ENCODE peak calls at places on chromosomes 4 and X, in six cellular contexts. B is NT2/D1; X is heart left ventricle; R is HFF-Myc; O is aorta; T is CD4-positive, alpha-beta memory T cell. N is an unnamed sample.

GRCh38 chr4:49516796-49517195 is 530.7 kb downstream of the CWH43 start:
- DNase-seq in O (no peak), R (no peak), X (no peak), B (no peak), T (no peak), N (peak)

GRCh38 chr4:164937576-164938270 is 39.7 kb downstream of the TRIM61 start:
- DNase-seq in O (no peak), B (no peak), R (no peak), T (no peak), X (no peak), N (peak)

GRCh38 chrX:150693782-150694574 is 782 bp downstream of the MTMR1 start:
- DNase-seq in X (peak), O (peak), R (peak), T (peak), B (no peak), N (peak)

GRCh38 chrX:17475820-17476219 is 100.8 kb downstream of the NHS start:
- DNase-seq in X (no peak), R (no peak), T (no peak), O (peak), B (no peak), N (no peak)

GRCh38 chrX:12920990-12921389 is 14.6 kb downstream of the TLR8 start:
- DNase-seq in T (no peak), X (no peak), O (no peak), B (no peak), R (no peak), N (no peak)

GRCh38 chrX:131907488-131908314 is 115.4 kb upstream of the STK26 start:
- DNase-seq in X (no peak), T (no peak), O (no peak), B (no peak), R (no peak), N (peak)

GRCh38 chr4:70623301-70623700 is 5.2 kb upstream of the ENAM start:
- DNase-seq in B (no peak), R (no peak), T (peak), O (no peak), X (no peak), N (no peak)

GRCh38 chrX:130176354-130176776 is 4.6 kb downstream of the RAB33A start:
- DNase-seq in R (no peak), X (no peak), O (no peak), T (no peak), B (no peak), N (no peak)

GRCh38 chr4:67587156-67587555 is 28.6 kb downstream of the STAP1 start:
- DNase-seq in R (no peak), O (no peak), B (no peak), X (no peak), T (no peak), N (no peak)

GRCh38 chr4:94758700-94759399 is 1.1 kb downstream of the BMPR1B start:
- DNase-seq in R (no peak), T (no peak), B (no peak), O (no peak), X (no peak), N (peak)

GRCh38 chr4:26145212-26145611 is 175.6 kb upstream of the RBPJ start:
- DNase-seq in O (no peak), B (no peak), X (no peak), R (no peak), T (no peak), N (no peak)

GRCh38 chr4:43146198-43146597 is 253.7 kb downstream of the GRXCR1 start:
- DNase-seq in X (no peak), O (no peak), R (no peak), T (no peak), B (no peak), N (no peak)

GRCh38 chrX:51144828-51145442 is 187.7 kb upstream of the NUDT10 start:
- DNase-seq in R (no peak), T (peak), O (no peak), B (peak), X (no peak), N (peak)

GRCh38 chr4:102606261-102606660 is 105.1 kb downstream of the NFKB1 start:
- DNase-seq in X (no peak), R (no peak), B (no peak), T (no peak), O (no peak), N (no peak)

GRCh38 chr4:156298230-156298629 is 344.6 kb upstream of the CTSO start:
- DNase-seq in R (peak), X (peak), O (no peak), T (no peak), B (no peak), N (no peak)

GRCh38 chrX:153499876-153500275 is 5.1 kb downstream of the BGN start:
- DNase-seq in O (no peak), X (no peak), R (no peak), B (no peak), T (no peak), N (no peak)

GRCh38 chr4:129109965-129110824 is 14.2 kb downstream of the C4orf33 start:
- DNase-seq in R (no peak), B (no peak), O (no peak), X (no peak), T (no peak), N (no peak)

GRCh38 chr4:11487876-11488545 is 59.3 kb upstream of the HS3ST1 start:
- DNase-seq in B (no peak), T (no peak), X (no peak), O (no peak), R (no peak), N (no peak)

GRCh38 chrX:6718766-6719165 is 183.8 kb upstream of the VCX3A start:
- DNase-seq in O (no peak), B (no peak), T (no peak), X (no peak), R (no peak), N (no peak)

GRCh38 chr4:188015025-188015778 is 19.6 kb downstream of the ZFP42 start:
- DNase-seq in X (no peak), B (no peak), T (no peak), R (no peak), O (no peak), N (peak)

GRCh38 chrX:16712116-16712824 is at the start of gene CTPS2:
- DNase-seq in B (no peak), R (peak), X (peak), T (peak), O (peak), N (peak)

GRCh38 chr4:37891221-37892159 is 606 bp downstream of the TBC1D1 start:
- DNase-seq in R (no peak), X (peak), T (peak), B (no peak), O (peak), N (peak)

GRCh38 chr4:183602444-183603102 is 56.4 kb downstream of the RWDD4 start:
- DNase-seq in R (no peak), X (no peak), B (no peak), O (no peak), T (no peak), N (no peak)

GRCh38 chrX:8726031-8726652 is 5.8 kb downstream of the ANOS1 start:
- DNase-seq in R (no peak), T (no peak), O (no peak), X (no peak), B (no peak), N (no peak)

GRCh38 chr4:76105652-76106051 is 31.1 kb downstream of the ART3 start:
- DNase-seq in T (no peak), B (no peak), X (no peak), O (no peak), R (no peak), N (no peak)

GRCh38 chr4:64495948-64496347 is 86.7 kb upstream of the TECRL start:
- DNase-seq in B (no peak), R (no peak), O (no peak), T (no peak), X (no peak), N (no peak)

GRCh38 chr4:32661229-32661628 is 1941.1 kb downstream of the PCDH7 start:
- DNase-seq in X (no peak), O (no peak), T (no peak), R (no peak), B (no peak), N (no peak)

GRCh38 chrX:133254666-133255065 is 36.5 kb upstream of the TFDP3 start:
- DNase-seq in X (no peak), R (no peak), T (no peak), O (no peak), B (no peak), N (no peak)

GRCh38 chr4:175330236-175330635 is 412.1 kb downstream of the ADAM29 start:
- DNase-seq in X (no peak), T (no peak), R (no peak), O (no peak), B (no peak), N (no peak)

GRCh38 chrX:72268601-72269365 is 8.3 kb downstream of the RPS4X start:
- DNase-seq in R (no peak), X (no peak), O (no peak), B (no peak), T (no peak), N (no peak)

DNA sequence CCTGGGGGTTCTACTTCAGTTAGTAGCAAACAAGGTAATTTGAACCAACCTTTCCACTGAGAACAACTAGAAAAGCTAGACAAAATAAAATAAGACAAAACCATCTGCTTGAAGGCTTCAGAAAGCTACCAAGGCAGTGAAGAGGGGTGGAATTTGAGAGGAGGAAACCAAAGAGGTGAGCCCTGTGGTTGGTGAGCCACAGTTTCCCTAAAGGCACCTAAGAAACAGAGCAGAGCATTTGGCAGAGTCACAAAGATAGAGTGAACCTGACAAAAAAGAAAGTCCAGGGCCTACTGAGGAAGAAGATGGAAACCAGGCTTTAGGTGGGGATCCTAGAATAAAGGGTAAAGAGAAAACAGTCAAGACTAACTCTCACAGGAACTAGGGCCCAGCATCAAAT is 44.3 kb downstream of the CHST7 start:
- DNase-seq in O (no peak), B (no peak), T (no peak), X (no peak), R (no peak), N (no peak)
- H3K4me3 ChIP-seq in O (no peak), B (no peak), T (no peak), X (no peak), R (no peak), N (no peak)

GRCh38 chr4:792729-793108 is 33.2 kb downstream of the CPLX1 start:
- DNase-seq in R (peak), T (peak), B (no peak), O (no peak), X (no peak), N (no peak)

GRCh38 chr4:791866-792630 is 33.9 kb downstream of the CPLX1 start:
- DNase-seq in X (no peak), B (no peak), R (no peak), O (no peak), T (peak), N (peak)

GRCh38 chr4:789571-790465 is 36.1 kb downstream of the CPLX1 start:
- DNase-seq in B (no peak), X (no peak), O (peak), T (no peak), R (no peak), N (no peak)

GRCh38 chr4:790466-790820 is 35.5 kb downstream of the CPLX1 start:
- DNase-seq in R (no peak), O (peak), B (no peak), X (no peak), T (no peak), N (no peak)

DNA sequence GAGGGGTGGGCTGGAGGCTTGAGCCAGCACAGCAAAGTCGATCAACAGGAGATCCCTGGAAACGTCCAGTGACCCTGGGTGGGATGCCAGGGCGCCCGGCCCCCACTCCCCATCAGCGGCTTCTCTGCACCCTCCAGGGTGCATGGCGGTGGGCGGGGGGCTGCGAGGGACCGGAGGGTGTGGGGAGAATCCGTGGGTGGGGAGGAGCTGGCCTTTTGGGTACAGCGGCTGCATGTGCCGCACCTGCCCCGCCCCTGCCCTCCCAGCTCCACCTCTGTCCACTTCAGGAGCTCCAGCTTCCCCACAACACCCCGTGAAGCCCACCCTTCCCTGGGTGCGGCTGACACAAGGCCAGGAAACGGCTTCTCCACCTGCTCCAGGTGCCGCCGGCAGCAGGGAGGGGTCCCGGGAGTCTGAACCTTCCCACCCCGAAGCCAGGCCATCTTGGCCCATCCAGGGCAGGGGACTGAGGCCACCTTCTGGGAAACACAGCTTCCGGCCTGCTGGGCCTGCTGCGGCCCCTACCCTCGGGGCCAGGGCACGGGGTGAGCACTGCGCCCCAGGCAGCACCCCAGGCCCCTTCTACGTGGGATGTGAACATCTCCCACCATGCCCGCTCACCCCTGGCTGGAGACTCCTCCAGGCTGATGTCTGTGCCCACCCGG is 34.6 kb downstream of the CPLX1 start:
- DNase-seq in R (no peak), X (no peak), B (no peak), T (no peak), O (peak), N (peak)
- H3K4me3 ChIP-seq in R (no peak), X (no peak), B (no peak), T (no peak), O (no peak), N (no peak)

GRCh38 chr4:25092139-25092538 is 61.4 kb upstream of the LGI2 start:
- DNase-seq in B (peak), X (no peak), O (no peak), T (no peak), R (no peak), N (no peak)

GRCh38 chr4:25090516-25090915 is 59.8 kb upstream of the LGI2 start:
- DNase-seq in O (no peak), R (no peak), B (no peak), X (no peak), T (no peak), N (no peak)

GRCh38 chr4:25089058-25089763 is 58.5 kb upstream of the LGI2 start:
- DNase-seq in X (no peak), R (no peak), T (no peak), O (no peak), B (no peak), N (no peak)

GRCh38 chr4:25085621-25086020 is 54.9 kb upstream of the LGI2 start:
- DNase-seq in B (no peak), X (no peak), R (no peak), T (no peak), O (peak), N (no peak)

DNA sequence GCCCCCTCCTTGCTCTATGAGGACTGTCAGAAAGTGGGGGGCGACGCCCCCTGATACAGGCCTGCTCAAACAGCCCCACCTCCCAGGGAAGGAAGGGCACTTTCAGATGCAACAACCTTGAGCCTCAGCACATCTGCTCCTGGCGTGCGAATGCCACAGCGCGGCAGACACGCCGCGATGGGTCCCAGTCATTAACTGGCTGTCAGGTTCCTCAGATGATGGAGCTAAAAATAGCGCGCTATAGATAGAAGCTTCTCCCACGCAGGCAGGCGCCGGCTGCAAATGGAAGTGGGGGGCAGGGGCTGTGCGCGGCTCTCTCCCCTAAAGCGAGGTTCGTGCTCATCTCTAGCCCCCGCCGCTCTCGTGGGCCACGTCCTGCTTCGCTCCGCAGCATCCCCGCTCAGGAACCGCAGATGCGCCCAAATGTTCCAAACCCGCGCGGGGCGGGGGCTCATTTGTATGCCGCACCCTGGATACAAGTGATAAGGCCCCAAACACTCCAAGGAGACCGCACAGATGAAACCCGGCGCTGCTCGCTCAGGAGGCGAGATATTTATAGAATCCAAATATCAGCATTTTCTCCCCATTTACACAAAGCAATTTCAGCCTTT is 57.7 kb upstream of the LGI2 start:
- DNase-seq in T (no peak), B (no peak), R (peak), O (no peak), X (peak), N (peak)
- H3K4me3 ChIP-seq in T (no peak), B (no peak), R (peak), O (peak), X (no peak), N (no peak)

GRCh38 chr4:48342559-48342878 is 1.2 kb downstream of the SLAIN2 start:
- DNase-seq in X (no peak), R (no peak), T (no peak), B (no peak), O (no peak), N (peak)

GRCh38 chr4:48341776-48342558 is 638 bp downstream of the SLAIN2 start:
- DNase-seq in T (peak), R (no peak), O (peak), B (no peak), X (peak), N (peak)

GRCh38 chr4:48340905-48341775 is at the start of gene SLAIN2:
- DNase-seq in X (peak), R (peak), T (peak), O (peak), B (peak), N (peak)

GRCh38 chr4:48339642-48340041 is 1.7 kb upstream of the SLAIN2 start:
- DNase-seq in O (no peak), R (no peak), T (no peak), X (no peak), B (no peak), N (no peak)

DNA sequence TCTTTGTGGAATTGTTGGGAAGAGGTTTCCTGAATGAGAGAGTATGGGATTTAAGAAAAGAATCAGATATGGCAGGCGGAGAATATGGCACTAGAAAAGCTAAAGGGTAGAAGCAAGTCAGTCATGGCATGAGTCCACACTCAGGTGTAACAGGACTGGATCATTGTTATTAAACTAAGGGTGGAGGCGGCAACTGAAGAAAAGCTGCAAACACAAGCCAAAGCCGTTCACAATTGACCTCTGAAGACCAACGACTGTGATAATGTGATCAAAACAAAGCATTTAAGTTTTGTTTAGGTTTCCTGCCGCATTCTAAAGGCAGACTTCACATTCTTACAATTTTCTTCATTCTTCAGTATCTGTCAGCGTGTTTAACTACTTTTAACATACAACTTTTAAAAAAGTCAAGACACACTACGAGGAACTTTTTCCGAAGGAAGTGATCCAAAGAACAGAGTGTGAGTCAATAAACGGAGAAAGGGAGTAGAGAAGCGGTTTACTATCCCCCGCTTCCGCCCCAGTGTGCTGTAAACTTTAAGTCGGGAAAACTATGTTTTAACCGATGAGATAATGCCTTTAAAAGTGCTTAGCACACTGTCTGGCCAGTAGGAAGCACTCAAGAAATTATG is 939 bp upstream of the SLAIN2 start:
- DNase-seq in B (no peak), T (no peak), R (peak), X (no peak), O (no peak), N (peak)
- H3K4me3 ChIP-seq in B (peak), T (peak), R (peak), X (peak), O (peak), N (peak)

DNA sequence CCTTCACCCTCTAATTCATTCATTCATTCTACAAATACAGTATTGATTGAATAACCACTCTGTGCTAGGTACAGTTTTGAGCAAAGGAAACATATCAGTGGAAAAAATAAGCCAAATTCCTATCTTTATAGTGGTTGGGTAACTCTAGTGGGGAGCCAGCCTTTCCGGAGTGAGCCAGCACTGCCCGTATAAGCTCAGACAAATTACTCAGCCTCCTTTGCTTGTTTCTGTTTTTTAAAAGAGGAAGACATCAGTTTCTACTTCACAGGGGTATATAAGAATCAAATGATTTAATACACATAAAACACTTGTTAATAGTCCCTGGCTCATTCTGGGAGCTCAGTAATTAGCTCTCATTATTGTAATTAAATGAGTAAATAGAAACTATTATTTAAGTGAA is 238.2 kb upstream of the MAD2L1 start:
- DNase-seq in O (no peak), R (no peak), B (no peak), X (no peak), T (no peak), N (no peak)
- H3K4me3 ChIP-seq in O (no peak), R (no peak), B (no peak), X (no peak), T (no peak), N (no peak)

GRCh38 chr4:169662226-169662625 is 41.8 kb downstream of the CLCN3 start:
- DNase-seq in B (no peak), R (no peak), X (no peak), T (no peak), O (no peak), N (no peak)
- H3K4me3 ChIP-seq in B (no peak), R (no peak), X (no peak), T (no peak), O (no peak), N (no peak)

GRCh38 chrX:78327370-78328048 is at the start of gene CYSLTR1:
- DNase-seq in T (no peak), R (no peak), O (no peak), X (no peak), B (no peak), N (no peak)

GRCh38 chrX:78331708-78332107 is 4.3 kb upstream of the CYSLTR1 start:
- DNase-seq in O (no peak), X (no peak), R (no peak), T (no peak), B (no peak), N (no peak)

GRCh38 chrX:78330540-78330939 is 3.1 kb upstream of the CYSLTR1 start:
- DNase-seq in R (no peak), X (no peak), O (no peak), B (no peak), T (no peak), N (no peak)

GRCh38 chrX:78329486-78329885 is 2.1 kb upstream of the CYSLTR1 start:
- DNase-seq in R (no peak), T (peak), O (no peak), B (no peak), X (no peak), N (no peak)

GRCh38 chrX:78330068-78330467 is 2.7 kb upstream of the CYSLTR1 start:
- DNase-seq in O (no peak), B (no peak), X (no peak), T (no peak), R (no peak), N (no peak)
- H3K4me3 ChIP-seq in O (no peak), B (no peak), X (no peak), T (no peak), R (no peak), N (no peak)

N was measured in H7.